ENCODE peak calls at places on chromosomes 16 and 17, in four cellular contexts. V is uterus, D is dorsolateral prefrontal cortex, G is thoracic aorta. S is an unnamed sample. For H3K27me3, the result is how much of the 10 kb centered on the place peaks cover.

GRCh38 chr17:40524243-40524965 is 23.0 kb upstream of the TNS4 start:
- DNase-seq in V (no peak), D (no peak), G (no peak), S (no peak)

GRCh38 chr16:54690710-54691109 is 240.0 kb upstream of the IRX5 start:
- DNase-seq in V (no peak), D (no peak), G (no peak), S (no peak)

GRCh38 chr17:50421308-50422031 is 4.5 kb upstream of the ACSF2 start:
- DNase-seq in V (no peak), D (no peak), G (no peak), S (no peak)

GRCh38 chr17:37488009-37488604 is 1.6 kb upstream of the DUSP14 start:
- DNase-seq in V (no peak), D (no peak), G (no peak), S (no peak)

GRCh38 chr16:79011282-79011681 is 589.3 kb downstream of the MAF start:
- DNase-seq in V (no peak), D (no peak), G (no peak), S (no peak)

GRCh38 chr17:5553479-5553878 is 30.8 kb downstream of the NLRP1 start:
- DNase-seq in V (no peak), D (no peak), G (no peak), S (no peak)

GRCh38 chr17:37273419-37274051 is 102.2 kb upstream of the C17orf78 start:
- DNase-seq in V (no peak), D (no peak), G (no peak), S (no peak)

GRCh38 chr17:20200016-20200788 is 191.0 kb downstream of the SPECC1 start:
- DNase-seq in V (no peak), D (no peak), G (no peak), S (no peak)

GRCh38 chr17:16275024-16275423 is 58.0 kb downstream of the PIGL start:
- DNase-seq in V (no peak), D (no peak), G (no peak), S (no peak)

DNA sequence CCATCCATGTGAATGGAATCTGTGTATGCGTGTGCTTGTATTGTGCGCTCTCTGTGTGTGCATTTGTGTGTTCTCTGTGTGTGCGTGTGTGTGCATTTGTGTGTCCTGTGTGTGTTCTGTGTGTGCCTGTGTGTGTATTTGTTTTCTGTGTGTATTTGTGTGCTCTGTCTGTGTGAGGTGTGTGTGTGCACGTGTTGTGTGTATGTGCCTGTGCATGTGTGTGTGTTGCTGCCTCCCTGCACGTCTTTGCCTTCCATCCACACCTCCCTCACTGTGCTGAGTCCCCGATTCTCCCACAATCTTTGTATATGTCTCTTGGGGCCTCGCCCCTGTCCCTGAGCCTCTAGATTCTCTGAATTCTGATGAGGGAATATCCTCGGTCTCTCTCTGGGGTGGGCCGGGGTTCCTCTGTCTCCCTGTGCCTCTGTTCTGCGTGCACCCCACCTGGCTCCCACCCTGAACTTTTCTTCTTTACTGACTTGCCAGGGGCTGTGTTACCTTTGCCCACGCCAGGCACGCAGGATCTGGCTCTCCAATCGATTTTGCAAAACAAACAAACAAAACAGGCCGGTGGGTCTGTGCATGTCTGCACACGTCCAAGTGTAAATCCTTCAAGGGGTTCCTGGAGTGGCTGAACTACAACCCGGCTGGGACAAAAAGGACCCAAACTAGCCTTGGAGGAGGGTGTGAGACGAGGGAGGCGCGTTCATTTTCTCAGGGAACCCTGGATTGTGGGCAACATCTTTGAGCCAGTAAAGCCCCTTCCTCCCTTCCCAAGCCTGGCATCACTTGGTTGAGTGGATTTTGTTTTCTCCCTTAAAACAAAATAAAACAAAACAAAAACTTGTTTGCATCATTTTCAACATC is 8.1 kb upstream of the FOXF1 start:
- DNase-seq in V (no peak), D (no peak), G (no peak), S (no peak)
- H3K27ac ChIP-seq in V (no peak), D (no peak), G (no peak), S (no peak)

GRCh38 chr17:29004081-29004692 is 1.6 kb downstream of the SEZ6 start:
- DNase-seq in V (no peak), D (no peak), G (no peak), S (no peak)

GRCh38 chr17:29008591-29008990 is 2.8 kb upstream of the SEZ6 start:
- DNase-seq in V (no peak), D (no peak), G (no peak), S (no peak)

GRCh38 chr17:29007456-29008455 is 1.9 kb upstream of the SEZ6 start:
- DNase-seq in V (no peak), D (no peak), G (no peak), S (no peak)

GRCh38 chr17:29005562-29005887 is 308 bp downstream of the SEZ6 start:
- DNase-seq in V (no peak), D (no peak), G (no peak), S (no peak)

DNA sequence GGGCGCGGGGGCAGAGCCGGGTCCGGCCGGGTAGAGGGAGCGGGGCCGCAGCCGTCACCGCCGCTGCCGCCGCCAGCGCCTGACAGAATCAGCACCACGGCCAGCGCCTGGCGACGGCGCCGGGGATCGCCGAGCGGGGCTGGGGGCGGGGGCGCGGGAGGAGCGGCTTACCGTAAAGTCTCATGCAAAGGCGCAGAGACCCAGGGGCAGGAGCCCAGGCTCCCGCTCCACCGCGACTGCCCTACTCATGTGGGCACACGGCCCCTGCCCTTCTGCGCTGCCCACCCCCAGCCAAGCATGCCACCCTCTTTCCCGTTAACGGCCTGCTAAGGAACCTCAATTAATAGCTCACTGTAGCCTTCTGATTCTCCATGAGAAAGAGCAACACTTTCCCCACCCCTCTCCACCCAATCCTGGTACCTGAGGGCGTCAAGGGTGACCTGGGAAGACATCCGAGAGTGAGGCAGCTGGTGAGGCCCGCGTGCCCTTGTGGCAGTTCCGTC is at the start of gene SEZ6:
- DNase-seq in V (peak), D (peak), G (no peak), S (peak)
- H3K27me3 ChIP-seq in V (under half), D (under half), G (under half), S (half or more)

GRCh38 chr17:75751676-75752404 is 13.2 kb downstream of the GALK1 start:
- DNase-seq in V (no peak), D (no peak), G (no peak), S (no peak)

GRCh38 chr17:75750661-75751423 is 14.2 kb downstream of the GALK1 start:
- DNase-seq in V (no peak), D (no peak), G (no peak), S (no peak)

GRCh38 chr17:75753514-75754377 is 11.2 kb downstream of the GALK1 start:
- DNase-seq in V (peak), D (peak), G (no peak), S (peak)

GRCh38 chr17:75753193-75753513 is 11.8 kb downstream of the GALK1 start:
- DNase-seq in V (no peak), D (no peak), G (no peak), S (no peak)

GRCh38 chr17:75752405-75753192 is 12.4 kb downstream of the GALK1 start:
- DNase-seq in V (no peak), D (no peak), G (no peak), S (no peak)
- TF ChIP-seq CTCF in V (no peak), D (no peak), G (no peak), S (no peak)

DNA sequence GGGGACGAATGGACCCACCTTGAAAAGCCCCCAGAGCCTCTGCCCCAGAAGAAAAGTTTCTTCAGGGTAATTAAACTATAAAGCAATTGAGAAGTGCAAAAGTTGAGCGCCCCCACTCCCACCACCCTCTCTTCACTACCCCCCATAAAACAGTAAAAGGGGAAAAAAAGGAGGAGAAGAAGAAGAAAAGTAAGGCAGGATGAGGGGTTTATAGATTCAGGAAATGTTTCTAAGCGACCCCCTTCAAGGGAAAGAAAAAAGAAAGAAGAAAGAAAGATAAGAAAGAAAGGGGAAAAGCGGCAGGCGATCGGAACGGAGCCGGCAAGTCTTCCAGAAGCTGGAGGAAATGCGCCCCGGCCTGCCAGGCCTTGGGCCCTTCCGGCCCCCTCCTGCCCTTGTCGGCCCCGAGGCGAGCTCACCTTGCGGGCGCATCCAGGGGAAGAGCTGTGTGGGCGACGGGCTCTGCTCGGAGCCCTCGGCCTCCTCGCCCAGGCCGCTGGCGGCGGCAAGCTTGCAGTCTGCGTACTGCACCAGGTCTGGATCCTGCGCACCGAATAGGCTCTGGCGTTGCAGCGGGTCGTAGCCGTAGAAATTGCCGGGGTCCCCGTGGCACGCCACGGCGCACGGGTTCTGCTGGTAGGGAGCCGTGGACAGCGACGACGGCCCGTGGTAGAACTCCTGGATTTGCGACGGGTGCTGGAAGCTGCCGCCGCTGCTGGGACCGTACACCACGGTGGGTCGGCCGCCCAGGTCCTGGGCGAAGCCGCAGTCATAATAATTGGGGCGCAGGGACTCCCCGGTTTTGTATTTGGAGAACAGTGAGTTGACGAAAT is 1.0 kb downstream of the HOXB8 start:
- DNase-seq in V (no peak), D (no peak), G (no peak), S (no peak)
- H3K27ac ChIP-seq in V (peak), D (no peak), G (no peak), S (no peak)

GRCh38 chr16:58462997-58463891 is 36.7 kb upstream of the NDRG4 start:
- DNase-seq in V (no peak), D (no peak), G (no peak), S (no peak)
- H3K27me3 ChIP-seq in V (under half), D (half or more), G (under half), S (half or more)

GRCh38 chr16:20385844-20386832 is 18.4 kb downstream of the PDILT start:
- DNase-seq in V (peak), D (peak), G (no peak), S (peak)
- TF ChIP-seq CTCF in V (peak), D (peak), G (peak), S (peak)

DNA sequence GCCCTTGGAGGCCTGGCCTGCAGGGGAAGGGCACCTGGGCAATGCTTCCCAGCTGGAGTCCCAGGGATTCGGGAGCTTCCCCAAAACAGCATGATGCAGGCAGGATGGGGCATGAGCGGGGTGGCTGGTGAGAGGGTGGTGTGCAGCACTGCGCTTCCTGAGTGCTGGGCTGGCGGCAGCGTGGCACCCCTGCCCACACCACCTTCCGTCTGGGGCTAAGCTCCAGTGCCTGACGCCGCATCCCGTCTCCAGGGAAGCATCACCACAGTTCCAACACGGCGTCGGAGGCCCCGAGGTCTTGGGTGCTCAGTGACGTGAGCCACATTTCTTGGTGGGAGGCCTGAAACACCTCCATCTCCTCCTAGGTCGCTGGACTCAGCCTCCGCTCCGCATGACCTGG is 13.8 kb upstream of the MTSS2 start:
- DNase-seq in V (no peak), D (no peak), G (no peak), S (no peak)
- H3K27ac ChIP-seq in V (peak), D (peak), G (peak), S (no peak)

S was measured in CD4-positive, alpha-beta T cell.